ENCODE peak calls at places on chromosomes 3 and 15, in nine cellular contexts. C is NCI-H1092 treated with DMSO at 0.1 percent for 48 hours; B is astrocyte of the spinal cord; M is NK-92 treated with Interleukin-12 subunit alpha and Interleukin-12 subunit beta, amount 100 ng/mL, for 24 hours; P is stimulated activated CD4-positive, alpha-beta T cell treated with anti-CD3 and anti-CD28 coated beads, Interleukin-12 subunit alpha, Interleukin-12 subunit beta, amount 100 ng/mL, for 48 hours; E is GM04504; Q is progenitor cell of endocrine pancreas; K is NCI-H1105 treated with DMSO at 0.1 percent for 48 hours; L is NCI-H2171. V is an unnamed sample.

GRCh38 chr3:65497846-65498245 is 540.9 kb downstream of the MAGI1 start:
- DNase-seq in P (no peak), C (peak; percentile 81), K (peak; percentile 81), B (no peak), L (peak; percentile 50), Q (no peak), E (no peak), M (no peak), V (no peak)

GRCh38 chr3:6860911-6861330 is at the start of gene GRM7:
- DNase-seq in E (no peak), M (no peak), L (no peak), Q (peak; percentile 28), B (peak; percentile 79), P (no peak), K (peak; percentile 21), C (no peak), V (no peak)

GRCh38 chr3:60056394-60056793 is 1006.6 kb upstream of the CFAP20DC start:
- DNase-seq in M (no peak), K (peak; percentile 3), B (no peak), P (no peak), L (no peak), E (no peak), C (no peak), Q (no peak), V (no peak)

GRCh38 chr3:160226026-160226739 is 961 bp downstream of the C3orf80 start:
- DNase-seq in B (no peak), P (no peak), M (no peak), C (peak; percentile 30), L (no peak), Q (peak; percentile 32), K (peak; percentile 60), E (no peak), V (no peak)

GRCh38 chr3:40022267-40022827 is 212.9 kb downstream of the MYRIP start:
- DNase-seq in L (no peak), K (no peak), E (no peak), P (no peak), M (no peak), B (no peak), Q (no peak), C (no peak), V (no peak)

GRCh38 chr3:72836923-72837322 is 11.3 kb downstream of the SHQ1 start:
- DNase-seq in B (peak; percentile 46), L (no peak), M (no peak), Q (no peak), K (no peak), P (no peak), C (peak; percentile 20), E (no peak), V (no peak)

GRCh38 chr3:100041328-100041749 is 73.0 kb downstream of the FILIP1L start:
- DNase-seq in C (no peak), M (no peak), L (no peak), E (peak; percentile 67), K (no peak), P (no peak), B (peak; percentile 96), Q (no peak), V (peak; percentile 77)

GRCh38 chr3:47645551-47645950 is 66.9 kb upstream of the CSPG5 start:
- DNase-seq in Q (no peak), M (no peak), P (no peak), L (no peak), B (no peak), C (no peak), K (no peak), E (no peak), V (no peak)

GRCh38 chr15:65307978-65308377 is 3.5 kb downstream of the RNU5B-1 start:
- DNase-seq in P (no peak), E (no peak), Q (no peak), K (no peak), B (no peak), M (no peak), L (no peak), C (no peak), V (no peak)

GRCh38 chr3:134317106-134317947 is 56.9 kb downstream of the AMOTL2 start:
- DNase-seq in P (no peak), K (no peak), B (peak; percentile 50), L (no peak), M (no peak), C (no peak), E (no peak), Q (no peak), V (no peak)

GRCh38 chr3:23094890-23095462 is 108.2 kb upstream of the UBE2E2 start:
- DNase-seq in M (no peak), B (peak; percentile 78), K (peak; percentile 16), L (no peak), E (peak; percentile 1), C (no peak), Q (no peak), P (no peak), V (no peak)

GRCh38 chr3:190384241-190384863 is 3.6 kb upstream of the CLDN16 start:
- DNase-seq in Q (no peak), C (peak; percentile 0), K (peak; percentile 75), B (peak; percentile 61), E (peak; percentile 12), L (no peak), M (no peak), P (no peak), V (no peak)

GRCh38 chr3:142611206-142611605 is 15.0 kb downstream of the PLS1 start:
- DNase-seq in Q (no peak), E (no peak), C (no peak), B (no peak), P (no peak), M (no peak), L (no peak), K (no peak), V (no peak)

GRCh38 chr3:66182228-66182627 is 38.6 kb upstream of the SLC25A26 start:
- DNase-seq in M (no peak), C (no peak), P (no peak), K (no peak), E (no peak), L (no peak), B (no peak), Q (no peak), V (no peak)

GRCh38 chr3:109072208-109072607 is 45.7 kb downstream of the MORC1 start:
- DNase-seq in E (no peak), L (no peak), P (no peak), K (no peak), Q (no peak), C (no peak), B (no peak), M (no peak), V (no peak)

GRCh38 chr3:81980566-81981494 is 219.4 kb upstream of the GBE1 start:
- DNase-seq in B (no peak), M (no peak), Q (no peak), P (no peak), L (no peak), K (no peak), C (no peak), E (no peak), V (no peak)

GRCh38 chr15:63287109-63287508 is 9.7 kb downstream of the APH1B start:
- DNase-seq in E (no peak), P (no peak), L (no peak), K (no peak), C (no peak), Q (no peak), M (no peak), B (no peak), V (no peak)

GRCh38 chr15:85762039-85762755 is 32.5 kb downstream of the KLHL25 start:
- DNase-seq in P (no peak), L (no peak), E (no peak), C (no peak), K (no peak), B (no peak), M (no peak), Q (no peak), V (no peak)

V was measured in AG04450.